ENCODE peak calls at places on chromosomes 3 and 15, in seven cellular contexts. R, U, K, J, L, X and P are unnamed samples.

GRCh38 chr15:37135225-37135624 is 34.9 kb upstream of the MEIS2 start:
- DNase-seq in R (no peak), U (no peak), K (no peak), J (no peak), L (peak), X (no peak), P (no peak)

GRCh38 chr3:134797080-134797801 is 2.2 kb downstream of the EPHB1 start:
- DNase-seq in R (no peak), U (no peak), K (no peak), J (no peak), L (no peak), X (no peak), P (no peak)

GRCh38 chr15:95987886-95988573 is 342.5 kb upstream of the NR2F2 start:
- DNase-seq in R (no peak), U (no peak), K (no peak), J (no peak), L (no peak), X (no peak), P (no peak)

GRCh38 chr3:124346487-124346886 is 354.6 kb upstream of the ROPN1 start:
- DNase-seq in R (no peak), U (no peak), K (no peak), J (no peak), L (no peak), X (no peak), P (no peak)

GRCh38 chr3:52292247-52293065 is 4.8 kb downstream of the GLYCTK start:
- DNase-seq in R (no peak), U (peak), K (no peak), J (no peak), L (no peak), X (no peak), P (no peak)

GRCh38 chr3:112688085-112688769 is 47.3 kb upstream of the CCDC80 start:
- DNase-seq in R (no peak), U (no peak), K (no peak), J (no peak), L (no peak), X (no peak), P (no peak)

GRCh38 chr15:43749690-43750345 is 3.6 kb downstream of the PDIA3 start:
- DNase-seq in R (no peak), U (peak), K (no peak), J (no peak), L (peak), X (no peak), P (peak)

GRCh38 chr15:40743921-40744809 is 10.9 kb downstream of the RMDN3 start:
- DNase-seq in R (no peak), U (peak), K (no peak), J (peak), L (no peak), X (no peak), P (peak)

GRCh38 chr3:120425877-120426276 is 24.9 kb downstream of the FSTL1 start:
- DNase-seq in R (no peak), U (no peak), K (no peak), J (peak), L (no peak), X (no peak), P (no peak)

GRCh38 chr3:9183811-9184463 is 65.5 kb downstream of the SRGAP3 start:
- DNase-seq in R (no peak), U (no peak), K (no peak), J (no peak), L (no peak), X (no peak), P (no peak)

GRCh38 chr3:99330924-99331532 is 307.4 kb upstream of the COL8A1 start:
- DNase-seq in R (no peak), U (no peak), K (no peak), J (peak), L (no peak), X (no peak), P (no peak)

GRCh38 chr3:78907367-78907766 is 860.4 kb downstream of the ROBO1 start:
- DNase-seq in R (no peak), U (no peak), K (no peak), J (peak), L (no peak), X (no peak), P (no peak)

DNA sequence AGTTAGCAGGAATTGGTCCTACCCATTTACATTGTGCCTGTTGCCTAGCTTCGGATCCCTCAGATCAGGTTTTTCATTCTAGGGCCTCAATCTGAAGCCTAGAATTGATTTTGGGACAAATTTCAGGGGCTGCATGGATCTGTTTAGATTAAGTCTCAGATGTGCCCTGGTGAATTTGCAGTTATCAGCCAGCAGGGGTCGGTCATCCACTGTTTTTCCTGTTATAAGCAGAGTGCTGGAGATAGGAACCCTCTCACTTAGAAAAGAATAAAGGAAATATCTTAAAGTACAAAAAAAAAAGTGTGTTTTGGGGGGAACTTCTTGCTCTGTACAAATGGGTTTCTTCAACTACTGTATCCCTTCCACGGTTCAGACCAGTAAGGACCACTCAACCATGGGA is 212.5 kb downstream of the BCHE start:
- DNase-seq in R (no peak), U (no peak), K (no peak), J (peak), L (peak), X (no peak), P (no peak)
- TF ChIP-seq CTCF in R (no peak), U (no peak), K (no peak), J (peak), L (peak), X (no peak), P (peak)

DNA sequence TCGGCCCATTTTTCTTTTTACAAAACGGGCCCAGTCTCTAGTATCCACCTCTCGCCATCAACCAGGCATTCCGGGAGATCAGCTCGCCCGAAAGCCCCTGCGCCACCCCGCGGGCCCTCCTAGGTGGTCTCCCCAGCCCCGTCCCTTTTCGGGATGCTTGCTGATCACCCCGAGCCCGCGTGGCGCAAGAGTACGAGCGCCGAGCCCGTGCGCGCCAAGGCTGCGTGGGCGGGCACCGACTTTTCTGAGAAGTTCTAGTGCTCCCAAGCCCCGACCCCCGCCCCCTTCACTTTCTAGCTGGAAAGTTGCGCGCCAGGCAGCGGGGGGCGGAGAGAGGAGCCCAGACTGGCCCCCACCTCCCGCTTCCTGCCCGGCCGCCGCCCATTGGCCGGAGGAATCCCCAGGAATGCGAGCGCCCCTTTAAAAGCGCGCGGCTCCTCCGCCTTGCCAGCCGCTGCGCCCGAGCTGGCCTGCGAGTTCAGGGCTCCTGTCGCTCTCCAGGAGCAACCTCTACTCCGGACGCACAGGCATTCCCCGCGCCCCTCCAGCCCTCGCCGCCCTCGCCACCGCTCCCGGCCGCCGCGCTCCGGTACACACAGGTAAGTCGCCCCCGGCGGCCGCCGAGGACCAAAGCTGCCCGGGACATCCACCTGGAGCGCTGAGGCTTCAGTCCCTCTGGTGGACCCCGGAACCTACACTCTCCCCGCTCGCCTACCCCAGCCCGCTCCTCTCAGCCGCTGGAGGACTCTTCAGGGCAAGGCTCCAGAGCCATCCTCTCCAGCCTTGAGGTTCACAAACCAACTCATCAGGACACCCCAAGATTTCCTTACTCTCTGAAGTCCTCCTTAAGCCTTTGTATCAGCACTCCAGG is at the start of gene THBS1:
- DNase-seq in R (peak), U (peak), K (peak), J (peak), L (peak), X (peak), P (peak)
- H3K4me3 ChIP-seq in R (peak), U (peak), K (peak), J (peak), L (peak), X (peak), P (peak)

DNA sequence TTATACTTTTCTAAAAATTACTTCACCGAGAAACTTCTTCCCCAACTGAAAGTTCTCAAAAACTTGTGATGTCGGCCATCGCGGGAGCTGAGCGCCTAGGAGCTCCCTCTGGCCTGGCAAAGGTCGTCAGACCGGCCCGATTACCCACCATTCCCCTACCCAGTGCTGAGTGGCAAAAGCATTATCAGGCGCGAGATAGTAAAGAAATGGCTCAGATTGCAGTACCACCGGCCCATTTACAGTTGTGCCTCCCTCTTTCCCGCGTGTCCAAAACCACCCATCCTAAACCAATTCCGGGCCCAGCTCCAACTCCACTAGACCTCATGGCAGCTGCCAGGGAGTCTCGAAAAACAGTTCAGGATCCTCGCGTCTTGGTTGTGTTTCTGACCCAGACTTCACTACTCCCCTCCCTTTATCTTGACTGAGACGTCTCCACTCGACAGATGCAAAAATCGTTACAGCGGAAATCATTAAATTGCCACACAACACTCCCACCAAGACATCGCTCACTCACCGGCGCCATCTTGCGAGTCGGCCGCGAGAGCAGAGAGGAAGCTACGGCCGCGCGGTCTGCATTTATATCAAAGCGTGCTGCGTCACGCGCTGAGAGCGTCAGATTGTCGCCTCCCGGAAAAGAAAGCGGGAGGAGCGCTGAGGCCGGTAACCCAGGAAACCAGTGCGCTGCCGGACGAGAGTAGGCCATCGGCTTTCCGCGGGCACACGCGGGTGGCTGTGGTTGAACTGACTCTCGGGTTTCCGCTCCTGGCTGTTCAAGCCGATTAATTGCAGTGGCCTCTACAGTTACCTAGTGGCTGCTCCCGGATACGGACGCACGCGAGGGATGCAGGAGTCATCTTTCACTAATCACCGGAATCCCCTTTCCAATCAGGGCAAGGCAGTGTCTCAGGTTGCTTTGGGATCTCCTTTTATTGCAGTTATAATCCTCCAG is at the start of gene RPL22L1:
- DNase-seq in R (peak), U (peak), K (peak), J (peak), L (peak), X (peak), P (peak)
- TF ChIP-seq CTCF in R (no peak), U (peak), K (no peak), J (peak), L (no peak), X (no peak), P (peak)

GRCh38 chr15:82951472-82952155 is 906 bp downstream of the HOMER2 start:
- DNase-seq in R (no peak), U (no peak), K (no peak), J (no peak), L (no peak), X (no peak), P (no peak)
- H3K4me3 ChIP-seq in R (peak), U (peak), K (peak), J (no peak), L (no peak), X (no peak), P (peak)